ENCODE peak calls at places on chromosomes 13 and 19, in four cellular contexts. S is OCI-LY7, N is neural progenitor cell, F is PC-3. A is an unnamed sample.

GRCh38 chr13:80030491-80030890 is 310.4 kb downstream of the SPRY2 start:
- DNase-seq in S (no peak), N (peak), F (peak), A (peak)

GRCh38 chr13:29857089-29857488 is 6.7 kb upstream of the UBL3 start:
- DNase-seq in S (no peak), N (no peak), F (no peak), A (no peak)

GRCh38 chr19:17090501-17091074 is 15.0 kb downstream of the MYO9B start:
- DNase-seq in S (no peak), N (no peak), F (no peak), A (peak)

GRCh38 chr19:55210120-55210493 is 806 bp upstream of the PTPRH start:
- DNase-seq in S (no peak), N (no peak), F (peak), A (peak)

GRCh38 chr13:76723551-76724232 is 162.5 kb downstream of the KCTD12 start:
- DNase-seq in S (no peak), N (peak), F (peak), A (peak)

GRCh38 chr13:41916173-41916954 is 44.5 kb downstream of the VWA8 start:
- DNase-seq in S (peak), N (no peak), F (peak), A (peak)

GRCh38 chr19:32471095-32471494 is 65.5 kb downstream of the DPY19L3 start:
- DNase-seq in S (no peak), N (no peak), F (no peak), A (no peak)

GRCh38 chr19:16527334-16527935 is 14.8 kb downstream of the CHERP start:
- DNase-seq in S (no peak), N (no peak), F (no peak), A (no peak)

GRCh38 chr13:91079190-91079589 is 268.3 kb upstream of the MIR17HG start:
- DNase-seq in S (no peak), N (no peak), F (no peak), A (no peak)

GRCh38 chr13:37211542-37211941 is 106.1 kb upstream of the CSNK1A1L start:
- DNase-seq in S (no peak), N (peak), F (no peak), A (no peak)

GRCh38 chr19:15666883-15667282 is 6.0 kb upstream of the CYP4F12 start:
- DNase-seq in S (no peak), N (no peak), F (no peak), A (no peak)

GRCh38 chr13:54643863-54644262 is 1615.2 kb downstream of the OLFM4 start:
- DNase-seq in S (no peak), N (no peak), F (no peak), A (no peak)

GRCh38 chr19:52307275-52307674 is 10.3 kb downstream of the ZNF480 start:
- DNase-seq in S (peak), N (peak), F (no peak), A (peak)

GRCh38 chr13:51674276-51674675 is 90.0 kb downstream of the WDFY2 start:
- DNase-seq in S (no peak), N (peak), F (peak), A (no peak)

GRCh38 chr13:113756441-113757097 is 2.5 kb upstream of the TMEM255B start:
- DNase-seq in S (no peak), N (no peak), F (peak), A (peak)

GRCh38 chr19:46952874-46953273 is 66.8 kb upstream of the NPAS1 start:
- DNase-seq in S (no peak), N (no peak), F (no peak), A (no peak)

GRCh38 chr19:752652-753517 is 2.0 kb downstream of the MISP start:
- DNase-seq in S (no peak), N (no peak), F (peak), A (peak)

GRCh38 chr13:74103970-74104555 is 30.1 kb downstream of the KLF12 start:
- DNase-seq in S (no peak), N (no peak), F (no peak), A (no peak)

GRCh38 chr19:3100331-3100730 is 6.2 kb downstream of the GNA11 start:
- DNase-seq in S (no peak), N (no peak), F (no peak), A (no peak)

GRCh38 chr13:51714663-51715168 is 89.2 kb downstream of the DHRS12 start:
- DNase-seq in S (no peak), N (no peak), F (peak), A (peak)

GRCh38 chr19:42068756-42069571 is 1.0 kb downstream of the GRIK5 start:
- DNase-seq in S (no peak), N (peak), F (no peak), A (no peak)

GRCh38 chr19:41351339-41352245 is 2.1 kb downstream of the TGFB1 start:
- DNase-seq in S (peak), N (peak), F (peak), A (peak)

GRCh38 chr13:51919531-51919930 is 57.8 kb downstream of the CCDC70 start:
- DNase-seq in S (no peak), N (no peak), F (peak), A (no peak)

GRCh38 chr19:46713781-46714522 is 3.0 kb downstream of the PRKD2 start:
- DNase-seq in S (peak), N (peak), F (peak), A (peak)

GRCh38 chr13:93201992-93202558 is 24.5 kb upstream of the GPC6 start:
- DNase-seq in S (no peak), N (no peak), F (no peak), A (no peak)

GRCh38 chr19:44720945-44721344 is 22.0 kb downstream of the CEACAM16 start:
- DNase-seq in S (no peak), N (no peak), F (no peak), A (no peak)

GRCh38 chr19:16013851-16014840 is 62.1 kb upstream of the TPM4 start:
- DNase-seq in S (no peak), N (no peak), F (no peak), A (no peak)

GRCh38 chr13:48411281-48412099 is 1.4 kb downstream of the LPAR6 start:
- DNase-seq in S (no peak), N (peak), F (peak), A (peak)

GRCh38 chr13:111484129-111484925 is 163.9 kb downstream of the TEX29 start:
- DNase-seq in S (no peak), N (peak), F (no peak), A (no peak)

GRCh38 chr13:37481005-37481857 is 117.3 kb downstream of the POSTN start:
- DNase-seq in S (no peak), N (no peak), F (no peak), A (peak)

GRCh38 chr19:13718733-13719132 is 45.6 kb upstream of the MRI1 start:
- DNase-seq in S (no peak), N (peak), F (peak), A (peak)

GRCh38 chr19:1122021-1122971 is 18.5 kb downstream of the GPX4 start:
- DNase-seq in S (no peak), N (no peak), F (no peak), A (no peak)

GRCh38 chr13:25281193-25281936 is 5.9 kb downstream of the MTMR6 start:
- DNase-seq in S (peak), N (no peak), F (no peak), A (no peak)

GRCh38 chr13:95535243-95535642 is 17.3 kb upstream of the CLDN10 start:
- DNase-seq in S (no peak), N (no peak), F (peak), A (peak)

GRCh38 chr13:45381196-45381595 is 37.0 kb downstream of the SLC25A30 start:
- DNase-seq in S (no peak), N (no peak), F (no peak), A (no peak)
- TF ChIP-seq EZH2phosphoT487 in S (no peak), N (no peak), F (no peak), A (no peak)

GRCh38 chr19:35216026-35216832 is 12.3 kb downstream of the FAM187B start:
- DNase-seq in S (peak), N (no peak), F (no peak), A (peak)
- TF ChIP-seq EZH2phosphoT487 in S (no peak), N (no peak), F (no peak), A (no peak)

GRCh38 chr19:38673030-38673429 is 25.6 kb downstream of the ACTN4 start:
- DNase-seq in S (no peak), N (no peak), F (no peak), A (no peak)

GRCh38 chr19:38669532-38669931 is 22.1 kb downstream of the ACTN4 start:
- DNase-seq in S (no peak), N (no peak), F (no peak), A (no peak)

GRCh38 chr19:38671654-38672053 is 24.2 kb downstream of the ACTN4 start:
- DNase-seq in S (no peak), N (no peak), F (no peak), A (no peak)

GRCh38 chr19:38667552-38668205 is 20.2 kb downstream of the ACTN4 start:
- DNase-seq in S (no peak), N (no peak), F (peak), A (peak)

DNA sequence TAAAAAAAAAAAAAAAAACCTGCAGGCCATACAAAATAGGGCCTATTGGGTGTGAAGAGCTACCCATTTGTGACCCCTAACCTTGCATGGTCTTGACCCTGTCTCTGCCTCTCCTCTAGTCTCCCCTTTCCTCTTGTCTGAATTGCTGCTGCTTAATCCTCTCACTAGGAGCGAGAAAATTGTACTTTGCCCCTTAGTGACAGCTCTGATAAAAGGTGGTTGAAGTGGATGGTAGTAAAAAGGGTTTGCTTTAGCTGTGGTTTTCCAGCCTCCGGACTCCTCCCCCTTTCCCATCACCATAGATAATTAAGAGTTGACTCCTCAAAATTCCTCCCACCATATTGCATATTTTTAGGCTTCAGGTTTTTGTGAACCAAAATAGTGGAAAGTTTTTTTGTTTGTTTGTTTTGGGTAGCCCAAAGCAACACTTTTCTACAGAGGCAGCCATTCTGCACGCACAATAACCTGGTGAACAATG is 23.5 kb downstream of the ACTN4 start:
- DNase-seq in S (no peak), N (no peak), F (no peak), A (peak)
- TF ChIP-seq EZH2phosphoT487 in S (no peak), N (no peak), F (no peak), A (no peak)

GRCh38 chr13:39501711-39502324 is 101.2 kb downstream of the LHFPL6 start:
- DNase-seq in S (no peak), N (peak), F (no peak), A (no peak)
- TF ChIP-seq EZH2phosphoT487 in S (no peak), N (no peak), F (no peak), A (no peak)

GRCh38 chr19:56294557-56294956 is 20.1 kb downstream of the ZSCAN5A start:
- DNase-seq in S (no peak), N (peak), F (peak), A (no peak)

GRCh38 chr19:56295531-56296455 is 18.8 kb downstream of the ZSCAN5A start:
- DNase-seq in S (no peak), N (no peak), F (no peak), A (no peak)

GRCh38 chr19:56291857-56292256 is 19.3 kb downstream of the EDDM13 start:
- DNase-seq in S (no peak), N (no peak), F (no peak), A (no peak)

GRCh38 chr19:56290104-56290503 is 17.6 kb downstream of the EDDM13 start:
- DNase-seq in S (no peak), N (no peak), F (no peak), A (no peak)
- TF ChIP-seq EZH2phosphoT487 in S (no peak), N (no peak), F (no peak), A (no peak)

GRCh38 chr19:43675906-43676305 is 5.9 kb upstream of the PLAUR start:
- DNase-seq in S (no peak), N (no peak), F (no peak), A (no peak)

GRCh38 chr19:43673702-43674629 is 4.0 kb upstream of the PLAUR start:
- DNase-seq in S (no peak), N (no peak), F (no peak), A (no peak)

GRCh38 chr19:43674630-43674982 is 4.6 kb upstream of the PLAUR start:
- DNase-seq in S (no peak), N (no peak), F (no peak), A (peak)

GRCh38 chr19:43678512-43678911 is 8.5 kb upstream of the PLAUR start:
- DNase-seq in S (no peak), N (no peak), F (no peak), A (no peak)

GRCh38 chr19:43675269-43675879 is 5.4 kb upstream of the PLAUR start:
- DNase-seq in S (no peak), N (no peak), F (peak), A (peak)
- TF ChIP-seq EZH2phosphoT487 in S (no peak), N (no peak), F (no peak), A (no peak)

DNA sequence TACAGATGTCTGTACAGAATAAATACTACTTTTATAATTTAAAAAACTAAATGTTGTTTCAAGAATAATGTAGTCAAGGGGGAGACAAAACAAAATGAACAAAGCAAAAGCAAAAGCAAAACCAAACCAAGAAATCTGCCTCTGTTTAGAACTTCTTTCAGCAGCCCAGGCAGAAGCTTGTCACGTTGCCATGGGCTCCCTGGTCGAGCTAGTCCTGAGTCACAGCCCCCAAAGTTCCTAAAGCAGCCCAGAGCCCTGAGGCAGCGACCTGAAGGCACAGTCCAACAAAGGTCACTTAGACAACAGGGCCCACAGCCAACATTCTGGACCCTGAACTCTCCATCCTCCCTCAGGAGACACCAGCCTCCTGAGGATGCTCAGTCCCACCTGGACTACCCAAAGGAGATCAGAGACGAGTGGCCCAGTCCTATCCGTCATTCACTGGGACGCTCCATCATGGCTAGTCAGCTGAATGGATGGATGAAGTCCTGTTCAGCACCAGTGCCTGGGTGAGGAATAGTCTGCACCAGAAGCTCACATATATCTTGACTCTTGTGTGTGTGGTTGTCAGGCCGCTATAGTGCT is 41.7 kb downstream of the SIAH3 start:
- DNase-seq in S (no peak), N (no peak), F (no peak), A (no peak)
- TF ChIP-seq EZH2phosphoT487 in S (no peak), N (no peak), F (no peak), A (no peak)